ENCODE peak calls at places on chromosomes 13 and 19, in six cellular contexts. X is HCT116, S is SK-N-SH, C is K562, P is GM12878, U is H1. N is an unnamed sample.

GRCh38 chr19:19410553-19411550 is 5.4 kb downstream of the GATAD2A start:
- DNase-seq in S (no peak), C (peak), U (no peak), P (no peak), X (no peak), N (no peak)

GRCh38 chr19:40611096-40611495 is 9.9 kb downstream of the LTBP4 start:
- DNase-seq in P (no peak), X (no peak), C (no peak), U (no peak), S (no peak), N (no peak)

GRCh38 chr13:103898481-103898880 is 832.3 kb upstream of the SLC10A2 start:
- DNase-seq in P (no peak), X (no peak), S (no peak), C (no peak), U (no peak), N (no peak)

GRCh38 chr19:39401549-39402416 is 4.9 kb upstream of the ZFP36 start:
- DNase-seq in P (no peak), C (no peak), X (peak), U (no peak), S (no peak), N (no peak)

GRCh38 chr13:110344320-110344719 is 37.2 kb downstream of the COL4A2 start:
- DNase-seq in C (no peak), X (no peak), P (no peak), S (no peak), U (no peak), N (no peak)

GRCh38 chr13:104477256-104477655 is 1411.0 kb upstream of the SLC10A2 start:
- DNase-seq in C (no peak), X (no peak), U (no peak), S (no peak), P (no peak), N (no peak)

GRCh38 chr13:32080328-32080744 is 48.8 kb downstream of the FRY start:
- DNase-seq in U (no peak), X (no peak), C (no peak), S (no peak), P (no peak), N (no peak)

GRCh38 chr19:1864480-1865171 is 1.2 kb upstream of the KLF16 start:
- DNase-seq in P (no peak), S (peak), X (no peak), U (no peak), C (peak), N (peak)

GRCh38 chr13:27806744-27807387 is 14.6 kb downstream of the GSX1 start:
- DNase-seq in U (no peak), S (no peak), P (no peak), C (no peak), X (no peak), N (no peak)

GRCh38 chr19:33159893-33160292 is 28.0 kb downstream of the WDR88 start:
- DNase-seq in S (no peak), P (no peak), C (no peak), X (no peak), U (no peak), N (no peak)

GRCh38 chr19:35519291-35519690 is 5.8 kb upstream of the DMKN start:
- DNase-seq in C (no peak), P (no peak), S (no peak), U (no peak), X (no peak), N (no peak)

GRCh38 chr13:29847501-29847983 is 2.9 kb downstream of the UBL3 start:
- DNase-seq in U (no peak), S (peak), C (no peak), X (no peak), P (no peak), N (no peak)

GRCh38 chr19:19067276-19068072 is 3.7 kb downstream of the SLC25A42 start:
- DNase-seq in P (no peak), X (no peak), U (no peak), S (no peak), C (no peak), N (no peak)

GRCh38 chr19:409515-410242 is 732 bp upstream of the C2CD4C start:
- DNase-seq in P (no peak), U (no peak), S (peak), C (peak), X (no peak), N (no peak)

GRCh38 chr19:3849092-3849491 is 19.7 kb downstream of the ZFR2 start:
- DNase-seq in S (peak), X (peak), P (no peak), U (no peak), C (peak), N (peak)

GRCh38 chr13:103403148-103403740 is 337.0 kb upstream of the SLC10A2 start:
- DNase-seq in P (no peak), U (no peak), X (no peak), C (no peak), S (no peak), N (no peak)

GRCh38 chr13:88887045-88887662 is 1216.0 kb downstream of the SLITRK5 start:
- DNase-seq in U (no peak), S (no peak), C (no peak), X (no peak), P (no peak), N (no peak)

GRCh38 chr19:6811378-6811777 is 38.9 kb downstream of the VAV1 start:
- DNase-seq in C (no peak), U (no peak), X (no peak), S (no peak), P (no peak), N (no peak)

GRCh38 chr13:45174478-45174877 is 26.4 kb downstream of the KCTD4 start:
- DNase-seq in U (no peak), C (no peak), P (no peak), S (no peak), X (no peak), N (no peak)

GRCh38 chr13:111929036-111929616 is 137.8 kb upstream of the SOX1 start:
- DNase-seq in X (no peak), C (no peak), U (no peak), S (no peak), P (no peak), N (no peak)

GRCh38 chr19:38892841-38893240 is 6.6 kb downstream of the SIRT2 start:
- DNase-seq in S (no peak), U (no peak), P (no peak), C (no peak), X (no peak), N (no peak)

GRCh38 chr19:5011476-5012238 is 42.7 kb downstream of the KDM4B start:
- DNase-seq in S (no peak), X (no peak), U (no peak), P (no peak), C (no peak), N (no peak)

GRCh38 chr19:18297308-18297707 is 15.9 kb upstream of the JUND start:
- DNase-seq in X (no peak), U (no peak), P (no peak), S (no peak), C (no peak), N (no peak)

DNA sequence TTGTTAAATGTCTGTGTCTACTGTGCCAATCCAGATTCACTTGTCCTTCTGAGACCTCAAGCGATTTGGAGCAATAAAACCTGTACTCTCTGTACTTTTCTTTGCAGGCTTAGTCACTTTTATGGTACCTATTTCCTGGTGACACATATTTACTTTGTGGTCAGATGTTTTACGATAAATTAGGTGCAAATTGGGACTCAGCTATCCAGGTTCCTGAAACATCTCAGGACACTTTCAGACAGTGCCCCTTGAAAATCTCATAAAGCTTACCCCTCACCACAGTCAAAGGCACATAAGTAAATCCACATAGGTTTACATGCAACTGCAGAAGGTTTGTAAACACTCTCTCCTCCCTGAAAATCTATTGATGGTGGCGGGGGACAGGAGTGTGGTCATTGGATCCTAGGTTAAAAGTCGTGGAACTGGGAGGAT is 438.8 kb downstream of the EFNB2 start:
- DNase-seq in P (no peak), C (no peak), X (peak), U (no peak), S (no peak), N (peak)
- TF ChIP-seq JUND in P (no peak), C (no peak), X (peak), U (no peak), S (no peak), N (peak)

DNA sequence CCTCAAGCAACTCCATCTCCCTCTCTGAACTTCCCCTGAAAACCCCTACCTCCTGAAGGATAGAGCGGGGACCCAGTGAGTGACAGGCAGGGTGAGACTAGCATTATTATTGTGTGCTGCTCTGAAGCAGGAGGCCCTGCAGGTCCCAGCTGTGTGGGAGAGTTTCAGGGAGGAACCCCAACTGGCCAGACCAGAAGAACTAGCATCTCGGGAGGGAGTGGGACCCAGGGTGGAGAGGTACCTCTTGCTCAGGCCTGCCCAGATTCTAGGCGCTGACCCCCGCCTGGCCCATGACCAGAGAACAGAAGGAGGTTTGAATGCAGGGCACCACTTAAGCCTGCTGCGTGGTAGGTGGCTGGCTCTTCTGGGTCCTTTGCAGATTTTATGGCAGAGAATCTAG is 5.7 kb upstream of the LYPD3 start:
- DNase-seq in U (no peak), P (no peak), S (no peak), X (no peak), C (no peak), N (no peak)
- TF ChIP-seq JUND in U (no peak), P (no peak), S (no peak), X (no peak), C (no peak), N (no peak)

GRCh38 chr13:40445557-40445990 is 220.9 kb downstream of the FOXO1 start:
- DNase-seq in U (no peak), S (no peak), C (no peak), P (peak), X (no peak), N (no peak)
- TF ChIP-seq JUND in U (no peak), S (no peak), C (no peak), P (peak), X (no peak), N (no peak)

DNA sequence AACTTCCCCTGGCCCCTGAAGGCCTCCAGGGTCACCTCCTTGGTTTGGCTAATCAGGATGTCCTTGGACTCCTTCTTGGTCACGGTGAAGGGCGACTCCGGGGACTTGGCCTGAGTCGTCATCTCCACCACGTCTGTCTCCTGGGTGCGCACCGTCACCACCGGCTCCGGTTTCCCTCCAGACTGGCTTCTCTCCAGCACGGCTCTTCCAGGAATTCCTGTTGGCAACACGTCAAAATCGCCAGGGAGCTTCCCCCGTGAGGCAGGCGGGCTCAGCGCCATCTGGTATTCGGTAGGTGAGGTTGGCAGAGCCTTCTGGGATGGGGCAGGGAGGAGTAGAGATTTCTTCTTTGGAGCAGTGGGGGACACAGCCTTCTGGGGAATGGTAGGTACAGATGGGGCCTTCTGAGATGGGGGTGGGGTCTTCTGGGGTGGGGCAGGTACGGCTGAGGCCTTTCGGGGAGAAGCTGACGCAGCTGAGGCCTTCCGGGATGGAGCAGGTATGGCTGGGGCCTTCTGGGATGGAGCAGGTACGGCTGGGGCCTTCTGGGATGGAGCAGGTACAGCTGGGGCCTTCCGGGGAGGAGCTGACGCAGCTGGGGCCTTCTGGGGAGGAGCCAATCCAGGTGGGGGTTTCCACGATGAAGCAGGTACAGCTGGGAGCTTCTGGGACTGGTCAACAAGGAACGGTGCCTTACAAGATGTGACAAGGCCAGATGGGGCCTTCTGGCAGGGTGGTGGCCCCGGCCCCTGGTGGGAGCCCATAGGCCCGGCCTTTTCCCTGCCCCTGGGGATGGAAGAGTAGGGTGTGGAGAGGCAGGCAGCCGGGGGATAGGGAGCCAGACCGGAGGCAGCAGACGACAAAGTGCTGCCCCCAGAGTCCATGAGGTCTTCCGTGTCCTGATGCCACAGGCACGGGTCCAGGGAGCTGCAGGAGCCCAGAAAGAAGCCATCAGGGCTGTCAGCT is 3.8 kb downstream of the GARIN5B start:
- DNase-seq in P (no peak), U (no peak), C (no peak), S (no peak), X (no peak), N (no peak)
- TF ChIP-seq JUND in P (no peak), U (no peak), C (no peak), S (no peak), X (no peak), N (no peak)

GRCh38 chr19:45864629-45865082 is 530 bp downstream of the FOXA3 start:
- DNase-seq in C (no peak), S (no peak), U (no peak), P (no peak), X (no peak), N (no peak)

GRCh38 chr19:45863840-45864628 is at the start of gene FOXA3:
- DNase-seq in S (peak), X (no peak), P (no peak), U (peak), C (peak), N (no peak)

GRCh38 chr19:45866400-45867176 is 2.5 kb downstream of the FOXA3 start:
- DNase-seq in P (no peak), S (no peak), C (no peak), U (no peak), X (no peak), N (no peak)

GRCh38 chr19:45863335-45863839 is 440 bp upstream of the SYMPK start:
- DNase-seq in S (no peak), C (no peak), U (no peak), X (no peak), P (no peak), N (no peak)

GRCh38 chr19:45865269-45865948 is 1.3 kb downstream of the FOXA3 start:
- DNase-seq in X (no peak), C (no peak), U (no peak), P (no peak), S (no peak), N (no peak)
- TF ChIP-seq JUND in X (no peak), C (no peak), U (no peak), P (no peak), S (no peak), N (no peak)

DNA sequence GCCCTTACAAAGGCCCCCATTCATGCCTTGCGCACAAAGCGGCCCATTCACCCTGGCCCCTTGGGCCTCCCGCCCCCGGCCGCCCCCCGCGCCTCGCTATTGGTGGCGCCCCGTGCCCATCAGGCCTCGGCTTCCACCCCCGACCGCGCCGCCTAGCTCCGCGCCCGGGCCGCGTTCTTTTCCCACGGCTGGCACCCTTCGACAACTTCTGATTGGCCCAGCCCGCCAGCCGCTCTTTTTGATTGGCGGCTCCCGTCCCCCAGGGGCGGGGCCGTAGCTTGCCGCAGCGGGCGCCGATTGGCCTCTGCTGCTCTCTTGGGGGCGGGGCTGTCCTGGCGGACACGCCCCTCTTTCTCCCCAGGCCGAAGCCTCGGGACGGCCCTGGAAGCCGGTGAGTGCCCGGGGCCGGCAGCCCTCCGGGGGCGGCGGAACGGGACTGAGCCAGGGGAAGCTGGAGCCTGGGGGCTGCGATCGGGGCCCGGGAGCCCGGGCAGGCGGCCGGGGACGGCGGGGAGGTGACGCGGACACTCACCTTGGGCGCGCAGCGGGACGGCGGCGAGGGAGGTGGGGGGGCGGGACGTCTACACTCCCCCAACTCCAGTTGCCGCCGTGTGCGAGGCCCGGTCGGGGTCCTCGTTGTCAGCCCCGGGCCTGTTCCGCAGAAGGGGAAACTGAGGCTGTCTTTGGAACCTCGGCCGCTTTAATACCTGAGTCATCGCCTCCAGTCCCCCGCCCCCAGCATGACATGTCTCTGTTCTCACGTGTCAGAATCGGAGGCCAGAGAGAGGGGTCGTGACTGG is at the start of gene MYH14:
- DNase-seq in P (no peak), C (peak), U (peak), S (peak), X (peak), N (peak)
- TF ChIP-seq JUND in P (no peak), C (no peak), U (no peak), S (no peak), X (no peak), N (no peak)

DNA sequence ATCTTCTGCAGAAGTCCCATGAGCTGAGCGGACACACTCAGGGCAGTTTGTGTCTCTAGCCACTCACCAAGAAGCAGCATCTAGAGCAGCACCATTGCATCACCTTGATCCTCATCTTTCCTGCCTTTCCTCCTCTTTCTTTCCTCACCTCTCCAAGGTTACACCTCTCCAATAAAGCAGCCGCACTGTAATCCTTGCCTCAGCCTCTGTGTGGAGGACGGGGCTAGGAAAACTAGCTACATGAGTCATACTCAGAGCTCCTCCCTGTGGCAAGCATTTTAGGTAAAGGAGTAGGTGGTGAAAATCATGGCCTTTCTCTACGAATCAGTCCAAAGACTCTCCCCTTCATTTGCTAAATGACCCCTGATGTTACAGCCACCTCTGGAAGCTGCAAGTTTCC is 108.8 kb downstream of the DNAJC15 start:
- DNase-seq in P (no peak), C (no peak), S (no peak), U (peak), X (peak), N (peak)
- TF ChIP-seq JUND in P (no peak), C (no peak), S (no peak), U (peak), X (no peak), N (no peak)

DNA sequence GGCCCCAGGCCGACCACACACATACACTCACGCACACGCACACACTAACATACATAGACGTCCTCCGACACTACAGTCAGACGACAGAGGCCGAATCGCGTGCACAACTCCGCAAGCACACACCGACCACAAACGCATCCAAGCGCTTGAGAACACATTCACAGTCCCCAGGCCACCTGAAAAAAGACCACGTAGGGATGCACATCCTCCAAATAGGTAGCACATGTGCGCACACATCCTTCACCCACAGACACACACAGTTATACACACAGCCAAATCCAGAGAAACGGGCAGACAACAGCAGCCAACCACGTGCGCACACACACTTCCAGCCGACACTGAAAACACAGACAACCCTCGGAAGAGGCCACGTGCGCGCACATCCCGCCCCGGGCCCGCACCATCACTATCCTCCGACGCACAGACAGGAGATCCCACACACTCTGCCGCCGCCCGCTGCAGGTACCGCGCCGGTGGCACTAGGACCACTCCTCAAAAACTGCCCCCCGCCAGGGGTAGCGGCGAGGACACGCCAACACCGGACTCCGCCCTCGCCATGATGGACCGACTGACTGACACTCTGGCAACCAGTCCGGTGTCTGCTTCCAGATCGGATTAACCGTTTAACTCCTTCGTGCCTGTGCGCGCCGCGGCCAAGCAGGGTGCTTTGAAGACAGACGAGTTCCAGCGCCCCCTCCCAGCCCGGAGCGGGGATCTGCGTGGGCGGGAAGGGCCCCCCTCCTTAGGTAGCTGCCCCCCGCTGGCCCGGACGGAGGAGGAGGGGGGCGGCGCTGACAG is 493 bp upstream of the PDE4A start:
- DNase-seq in P (no peak), C (peak), U (peak), S (peak), X (peak), N (no peak)
- TF ChIP-seq JUND in P (no peak), C (no peak), U (no peak), S (no peak), X (no peak), N (no peak)